ENCODE peak calls at places on chromosomes 7 and 10, in five cellular contexts. X is GM23338, E is astrocyte, K is PC-9, S is mammary epithelial cell. T is an unnamed sample.

GRCh38 chr7:148540041-148540738 is 50.4 kb upstream of the C7orf33 start:
- DNase-seq in K (no peak), E (peak), X (no peak), S (peak), T (no peak)

GRCh38 chr7:50363327-50364060 is 59.0 kb downstream of the IKZF1 start:
- DNase-seq in E (no peak), S (no peak), K (no peak), X (no peak), T (no peak)

GRCh38 chr7:120989571-120990220 is 1.2 kb downstream of the CPED1 start:
- DNase-seq in X (no peak), E (no peak), S (no peak), K (no peak), T (no peak)

GRCh38 chr10:78744521-78745090 is 324.2 kb upstream of the ZMIZ1 start:
- DNase-seq in E (no peak), K (no peak), X (no peak), S (no peak), T (no peak)

GRCh38 chr10:114392112-114392835 is 12.0 kb downstream of the AFAP1L2 start:
- DNase-seq in E (no peak), S (no peak), K (no peak), X (no peak), T (peak)

GRCh38 chr10:36256905-36257304 is 614.8 kb upstream of the FZD8 start:
- DNase-seq in K (no peak), S (peak), X (no peak), E (peak), T (no peak)

GRCh38 chr10:71945819-71946474 is 18.2 kb upstream of the CHST3 start:
- DNase-seq in E (no peak), X (peak), S (no peak), K (no peak), T (no peak)

GRCh38 chr7:144437370-144438191 is 34.1 kb upstream of the NOBOX start:
- DNase-seq in K (peak), S (peak), E (peak), X (peak), T (peak)

GRCh38 chr7:50415844-50416243 is 34.3 kb downstream of the FIGNL1 start:
- DNase-seq in S (no peak), E (no peak), K (no peak), X (no peak), T (no peak)

GRCh38 chr7:78852951-78853350 is 600.5 kb downstream of the MAGI2 start:
- DNase-seq in E (peak), X (no peak), K (no peak), S (no peak), T (no peak)

GRCh38 chr10:95513941-95514392 is 47.2 kb downstream of the SORBS1 start:
- DNase-seq in K (no peak), X (no peak), E (peak), S (peak), T (no peak)

GRCh38 chr10:5862360-5862929 is 27.2 kb downstream of the ANKRD16 start:
- DNase-seq in X (no peak), K (no peak), S (no peak), E (no peak), T (no peak)

GRCh38 chr10:59465089-59465488 is 102.7 kb upstream of the FAM13C start:
- DNase-seq in X (peak), K (no peak), E (peak), S (peak), T (peak)

GRCh38 chr7:102125127-102125561 is 161.5 kb upstream of the SH2B2 start:
- DNase-seq in K (peak), X (peak), S (no peak), E (peak), T (no peak)

GRCh38 chr7:108584211-108584610 is 14.5 kb downstream of the DNAJB9 start:
- DNase-seq in E (no peak), K (no peak), X (no peak), S (peak), T (no peak)

GRCh38 chr10:1377756-1378397 is 321.7 kb downstream of the WDR37 start:
- DNase-seq in K (no peak), X (no peak), S (no peak), E (no peak), T (no peak)

GRCh38 chr7:98687331-98687863 is 70.3 kb downstream of the NPTX2 start:
- DNase-seq in E (no peak), X (no peak), K (no peak), S (no peak), T (no peak)

GRCh38 chr7:133081605-133082389 is at the start of gene CHCHD3:
- DNase-seq in E (peak), K (peak), S (peak), X (peak), T (peak)

GRCh38 chr10:126939706-126940105 is 34.5 kb downstream of the DOCK1 start:
- DNase-seq in E (no peak), S (no peak), K (no peak), X (peak), T (no peak)

GRCh38 chr10:15305161-15305560 is 65.9 kb downstream of the FAM171A1 start:
- DNase-seq in E (no peak), X (no peak), K (no peak), S (no peak), T (no peak)

GRCh38 chr7:45921699-45922519 is 837 bp upstream of the IGFBP3 start:
- DNase-seq in S (peak), K (no peak), X (peak), E (peak), T (peak)
- TF ChIP-seq EZH2 in S (no peak), K (no peak), X (peak), E (no peak), T (peak)

GRCh38 chr7:17158261-17158660 is 140.2 kb upstream of the AHR start:
- DNase-seq in E (no peak), X (peak), K (no peak), S (peak), T (no peak)
- TF ChIP-seq CTCF in E (no peak), X (no peak), K (no peak), S (peak), T (peak)

GRCh38 chr10:100730739-100731602 is 14.4 kb upstream of the PAX2 start:
- DNase-seq in X (peak), S (no peak), E (no peak), K (no peak), T (no peak)
- TF ChIP-seq EZH2 in X (peak), S (peak), E (peak), K (no peak), T (peak)

GRCh38 chr7:369981-370621 is 80.1 kb downstream of the FOXL3 start:
- DNase-seq in K (no peak), X (peak), E (no peak), S (peak), T (no peak)
- TF ChIP-seq CTCF in K (no peak), X (peak), E (no peak), S (peak), T (no peak)

GRCh38 chr7:140601566-140602174 is 38.9 kb downstream of the DENND2A start:
- DNase-seq in E (no peak), S (no peak), K (no peak), X (no peak), T (no peak)
- TF ChIP-seq EZH2 in E (no peak), S (no peak), K (no peak), X (no peak), T (no peak)

GRCh38 chr10:66642217-66642616 is 283.6 kb upstream of the LRRTM3 start:
- DNase-seq in K (no peak), E (peak), X (no peak), S (peak), T (no peak)
- TF ChIP-seq CTCF in K (no peak), E (no peak), X (no peak), S (no peak), T (no peak)

GRCh38 chr10:45468110-45468509 is 94.1 kb downstream of the ALOX5 start:
- DNase-seq in X (no peak), S (no peak), K (no peak), E (no peak), T (no peak)

GRCh38 chr10:45466784-45467183 is 92.8 kb downstream of the ALOX5 start:
- DNase-seq in X (no peak), K (no peak), S (no peak), E (no peak), T (no peak)

GRCh38 chr10:45473126-45473525 is 99.1 kb downstream of the ALOX5 start:
- DNase-seq in K (no peak), E (no peak), S (no peak), X (no peak), T (no peak)

GRCh38 chr10:45471531-45472310 is 97.7 kb downstream of the ALOX5 start:
- DNase-seq in K (no peak), E (no peak), S (no peak), X (peak), T (no peak)

DNA sequence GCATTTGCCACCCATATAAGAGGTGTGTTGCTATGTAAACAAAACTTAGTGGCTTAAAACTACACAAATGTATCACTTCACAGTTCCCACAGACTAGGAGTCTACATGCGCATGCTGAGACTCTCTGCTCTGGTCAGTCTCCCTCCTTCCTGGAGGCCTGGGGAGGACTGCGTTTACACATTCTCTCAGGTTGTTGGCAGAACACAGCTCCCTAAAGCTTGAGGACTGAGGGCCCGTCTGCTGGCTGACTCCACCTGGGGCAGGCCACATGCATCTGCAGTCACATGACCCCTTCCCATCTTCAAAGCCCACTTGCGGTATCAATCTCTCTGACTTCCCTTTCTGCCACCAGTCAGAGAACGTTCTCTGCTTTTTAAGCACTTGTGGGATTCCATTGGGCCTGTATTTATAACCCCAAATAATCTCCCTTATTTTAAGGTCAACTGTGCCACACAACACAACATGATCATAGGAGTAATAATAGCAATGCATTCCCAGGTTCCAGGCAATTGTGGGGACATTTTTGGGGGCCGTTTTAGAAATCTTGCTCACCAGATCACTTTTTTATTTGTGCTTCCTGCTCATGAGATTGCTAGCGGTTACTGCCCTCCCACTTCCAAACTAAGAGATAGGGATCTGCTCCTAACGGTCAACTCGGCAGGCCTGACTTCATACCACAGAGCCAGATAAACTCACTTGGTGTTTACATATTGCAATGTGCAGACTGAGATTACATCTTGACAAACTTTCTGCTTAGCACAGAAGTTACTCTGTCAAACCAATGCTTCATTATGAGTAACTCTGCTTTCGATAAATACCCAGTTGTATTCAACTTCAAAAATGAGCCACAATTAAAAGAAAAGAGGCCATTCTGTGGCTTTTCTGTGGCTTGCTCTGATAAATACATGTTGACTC is 96.3 kb downstream of the ALOX5 start:
- DNase-seq in S (peak), E (peak), K (peak), X (peak), T (no peak)
- TF ChIP-seq EZH2 in S (no peak), E (no peak), K (no peak), X (no peak), T (no peak)

T was measured in A673.